ENCODE peak calls at places on chromosomes 6 and 20, in seven cellular contexts. One of them, this sample, is unnamed. For H3K4me1 and H3K27me3, the result is how much of the 10 kb centered on the place peaks cover.

GRCh38 chr6:1667805-1668175 is 58.1 kb downstream of the FOXC1 start:
- DNase-seq in neural progenitor cell: no peak
- DNase-seq in MM.1S: no peak
- DNase-seq in CD8-positive, alpha-beta T cell: no peak
- DNase-seq in suprapubic skin: no peak
- DNase-seq in sigmoid colon: no peak
- DNase-seq in ascending aorta: no peak
- DNase-seq in this sample: no peak

GRCh38 chr6:40958740-40959139 is 80.3 kb downstream of the UNC5CL start:
- DNase-seq in neural progenitor cell: no peak
- DNase-seq in MM.1S: no peak
- DNase-seq in CD8-positive, alpha-beta T cell: no peak
- DNase-seq in suprapubic skin: no peak
- DNase-seq in sigmoid colon: no peak
- DNase-seq in ascending aorta: no peak
- DNase-seq in this sample: no peak

GRCh38 chr6:33585403-33586107 is 5.5 kb upstream of the BAK1 start:
- DNase-seq in neural progenitor cell: peak
- DNase-seq in MM.1S: peak
- DNase-seq in CD8-positive, alpha-beta T cell: peak
- DNase-seq in suprapubic skin: peak
- DNase-seq in sigmoid colon: peak
- DNase-seq in ascending aorta: peak
- DNase-seq in this sample: peak

GRCh38 chr6:125826695-125827463 is 36.1 kb downstream of the NCOA7 start:
- DNase-seq in neural progenitor cell: no peak
- DNase-seq in MM.1S: no peak
- DNase-seq in CD8-positive, alpha-beta T cell: no peak
- DNase-seq in suprapubic skin: no peak
- DNase-seq in sigmoid colon: no peak
- DNase-seq in ascending aorta: no peak
- DNase-seq in this sample: no peak

GRCh38 chr20:35563834-35564233 is 22.0 kb downstream of the ERGIC3 start:
- DNase-seq in neural progenitor cell: no peak
- DNase-seq in MM.1S: no peak
- DNase-seq in CD8-positive, alpha-beta T cell: no peak
- DNase-seq in suprapubic skin: no peak
- DNase-seq in sigmoid colon: no peak
- DNase-seq in ascending aorta: no peak
- DNase-seq in this sample: no peak

GRCh38 chr6:117441824-117442264 is 16.1 kb upstream of the ROS1 start:
- DNase-seq in neural progenitor cell: no peak
- DNase-seq in MM.1S: no peak
- DNase-seq in CD8-positive, alpha-beta T cell: no peak
- DNase-seq in suprapubic skin: no peak
- DNase-seq in sigmoid colon: no peak
- DNase-seq in ascending aorta: no peak
- DNase-seq in this sample: no peak

GRCh38 chr6:119986934-119987549 is 637.5 kb upstream of the MAN1A1 start:
- DNase-seq in neural progenitor cell: peak
- DNase-seq in MM.1S: no peak
- DNase-seq in CD8-positive, alpha-beta T cell: no peak
- DNase-seq in suprapubic skin: no peak
- DNase-seq in sigmoid colon: no peak
- DNase-seq in ascending aorta: no peak
- DNase-seq in this sample: no peak

GRCh38 chr20:53598140-53599038 is 4.8 kb upstream of the ZNF217 start:
- DNase-seq in neural progenitor cell: no peak
- DNase-seq in MM.1S: peak
- DNase-seq in CD8-positive, alpha-beta T cell: no peak
- DNase-seq in suprapubic skin: peak
- DNase-seq in sigmoid colon: peak
- DNase-seq in ascending aorta: no peak
- DNase-seq in this sample: no peak

GRCh38 chr6:92716638-92717037 is 702.7 kb downstream of the EPHA7 start:
- DNase-seq in neural progenitor cell: no peak
- DNase-seq in MM.1S: no peak
- DNase-seq in CD8-positive, alpha-beta T cell: no peak
- DNase-seq in suprapubic skin: no peak
- DNase-seq in sigmoid colon: no peak
- DNase-seq in ascending aorta: no peak
- DNase-seq in this sample: peak

GRCh38 chr20:48350291-48350988 is 477.4 kb downstream of the PREX1 start:
- DNase-seq in neural progenitor cell: peak
- DNase-seq in MM.1S: no peak
- DNase-seq in CD8-positive, alpha-beta T cell: no peak
- DNase-seq in suprapubic skin: no peak
- DNase-seq in sigmoid colon: no peak
- DNase-seq in ascending aorta: peak
- DNase-seq in this sample: no peak

GRCh38 chr20:35144694-35145093 is 2.4 kb downstream of the EDEM2 start:
- DNase-seq in neural progenitor cell: no peak
- DNase-seq in MM.1S: no peak
- DNase-seq in CD8-positive, alpha-beta T cell: no peak
- DNase-seq in suprapubic skin: no peak
- DNase-seq in sigmoid colon: no peak
- DNase-seq in ascending aorta: no peak
- DNase-seq in this sample: no peak

GRCh38 chr6:134454794-134455193 is 136.9 kb upstream of the SGK1 start:
- DNase-seq in neural progenitor cell: no peak
- DNase-seq in MM.1S: no peak
- DNase-seq in CD8-positive, alpha-beta T cell: no peak
- DNase-seq in suprapubic skin: no peak
- DNase-seq in sigmoid colon: no peak
- DNase-seq in ascending aorta: no peak
- DNase-seq in this sample: no peak

GRCh38 chr20:34083137-34083536 is 28.9 kb downstream of the EIF2S2 start:
- DNase-seq in neural progenitor cell: no peak
- DNase-seq in MM.1S: no peak
- DNase-seq in CD8-positive, alpha-beta T cell: no peak
- DNase-seq in suprapubic skin: peak
- DNase-seq in sigmoid colon: peak
- DNase-seq in ascending aorta: peak
- DNase-seq in this sample: peak

GRCh38 chr20:62040933-62041332 is 24.7 kb downstream of the TAF4 start:
- DNase-seq in neural progenitor cell: no peak
- DNase-seq in MM.1S: no peak
- DNase-seq in CD8-positive, alpha-beta T cell: no peak
- DNase-seq in suprapubic skin: no peak
- DNase-seq in sigmoid colon: no peak
- DNase-seq in ascending aorta: no peak
- DNase-seq in this sample: no peak

GRCh38 chr20:62043131-62043914 is 22.4 kb downstream of the TAF4 start:
- DNase-seq in neural progenitor cell: no peak
- DNase-seq in MM.1S: no peak
- DNase-seq in CD8-positive, alpha-beta T cell: no peak
- DNase-seq in suprapubic skin: no peak
- DNase-seq in sigmoid colon: no peak
- DNase-seq in ascending aorta: no peak
- DNase-seq in this sample: no peak

GRCh38 chr20:62040381-62040922 is 25.2 kb downstream of the TAF4 start:
- DNase-seq in neural progenitor cell: no peak
- DNase-seq in MM.1S: no peak
- DNase-seq in CD8-positive, alpha-beta T cell: no peak
- DNase-seq in suprapubic skin: no peak
- DNase-seq in sigmoid colon: no peak
- DNase-seq in ascending aorta: no peak
- DNase-seq in this sample: no peak

GRCh38 chr20:62042025-62042820 is 23.5 kb downstream of the TAF4 start:
- DNase-seq in neural progenitor cell: no peak
- DNase-seq in MM.1S: no peak
- DNase-seq in CD8-positive, alpha-beta T cell: no peak
- DNase-seq in suprapubic skin: no peak
- DNase-seq in sigmoid colon: no peak
- DNase-seq in ascending aorta: no peak
- DNase-seq in this sample: peak

DNA sequence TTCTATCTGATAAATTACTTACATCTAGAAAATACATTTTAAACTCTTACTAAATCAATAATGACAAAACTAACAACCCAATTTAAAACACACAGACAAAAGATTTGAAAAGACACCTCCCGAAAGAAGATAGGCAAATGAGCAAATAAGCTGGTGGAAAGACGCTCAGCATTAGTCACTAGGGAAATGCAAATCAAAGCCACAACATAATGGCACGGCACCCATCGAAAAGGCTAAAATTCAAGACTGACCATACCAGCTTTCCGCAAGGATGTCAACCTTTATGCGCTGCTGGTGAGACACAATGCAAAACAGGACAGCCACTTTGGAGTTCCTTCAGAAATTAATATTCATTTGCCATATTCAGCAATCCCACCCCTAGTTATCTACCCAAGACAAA is 25.9 kb downstream of the TAF4 start:
- DNase-seq in neural progenitor cell: no peak
- DNase-seq in MM.1S: no peak
- DNase-seq in CD8-positive, alpha-beta T cell: no peak
- DNase-seq in suprapubic skin: no peak
- DNase-seq in sigmoid colon: no peak
- DNase-seq in ascending aorta: no peak
- DNase-seq in this sample: no peak
- H3K4me1 ChIP-seq in neural progenitor cell: under half
- H3K4me1 ChIP-seq in MM.1S: under half
- H3K4me1 ChIP-seq in CD8-positive, alpha-beta T cell: under half
- H3K4me1 ChIP-seq in suprapubic skin: under half
- H3K4me1 ChIP-seq in sigmoid colon: under half
- H3K4me1 ChIP-seq in ascending aorta: under half
- H3K4me1 ChIP-seq in this sample: under half

DNA sequence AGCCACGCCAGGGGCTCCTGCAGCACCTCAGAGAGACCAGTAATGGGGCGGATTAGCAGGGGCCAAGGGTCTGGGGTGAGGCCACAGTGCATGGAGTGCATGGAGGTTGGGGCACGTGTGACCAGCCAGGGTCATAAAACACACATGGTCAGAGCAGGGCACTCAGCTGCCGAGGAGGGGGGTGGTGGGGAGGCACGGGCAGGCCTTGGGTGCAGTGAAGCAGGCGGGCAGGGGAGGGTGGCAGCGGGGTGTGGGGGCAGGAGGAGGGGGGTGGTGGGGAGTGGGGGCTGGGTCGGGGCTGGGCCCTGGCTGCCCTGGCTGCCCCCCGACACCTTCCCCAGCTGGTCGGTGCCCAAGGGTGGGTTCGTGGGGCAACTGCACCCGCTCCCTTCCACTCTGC is 23.6 kb upstream of the NTSR1 start:
- DNase-seq in neural progenitor cell: no peak
- DNase-seq in MM.1S: no peak
- DNase-seq in CD8-positive, alpha-beta T cell: no peak
- DNase-seq in suprapubic skin: no peak
- DNase-seq in sigmoid colon: no peak
- DNase-seq in ascending aorta: no peak
- DNase-seq in this sample: no peak
- H3K27me3 ChIP-seq in neural progenitor cell: under half
- H3K27me3 ChIP-seq in MM.1S: half or more
- H3K27me3 ChIP-seq in CD8-positive, alpha-beta T cell: under half
- H3K27me3 ChIP-seq in suprapubic skin: half or more
- H3K27me3 ChIP-seq in sigmoid colon: under half
- H3K27me3 ChIP-seq in ascending aorta: under half
- H3K27me3 ChIP-seq in this sample: under half

GRCh38 chr20:50913976-50914375 is 17.3 kb downstream of the ADNP start:
- DNase-seq in neural progenitor cell: no peak
- DNase-seq in MM.1S: no peak
- DNase-seq in CD8-positive, alpha-beta T cell: no peak
- DNase-seq in suprapubic skin: no peak
- DNase-seq in sigmoid colon: no peak
- DNase-seq in ascending aorta: no peak
- DNase-seq in this sample: no peak
- H3K4me1 ChIP-seq in neural progenitor cell: under half
- H3K4me1 ChIP-seq in MM.1S: under half
- H3K4me1 ChIP-seq in CD8-positive, alpha-beta T cell: half or more
- H3K4me1 ChIP-seq in suprapubic skin: half or more
- H3K4me1 ChIP-seq in sigmoid colon: half or more
- H3K4me1 ChIP-seq in ascending aorta: under half
- H3K4me1 ChIP-seq in this sample: under half

GRCh38 chr20:2753456-2754040 is 46.9 kb downstream of the CPXM1 start:
- DNase-seq in neural progenitor cell: no peak
- DNase-seq in MM.1S: no peak
- DNase-seq in CD8-positive, alpha-beta T cell: no peak
- DNase-seq in suprapubic skin: no peak
- DNase-seq in sigmoid colon: peak
- DNase-seq in ascending aorta: peak
- DNase-seq in this sample: no peak
- H3K27me3 ChIP-seq in neural progenitor cell: half or more
- H3K27me3 ChIP-seq in MM.1S: under half
- H3K27me3 ChIP-seq in CD8-positive, alpha-beta T cell: under half
- H3K27me3 ChIP-seq in suprapubic skin: half or more
- H3K27me3 ChIP-seq in sigmoid colon: under half
- H3K27me3 ChIP-seq in ascending aorta: under half
- H3K27me3 ChIP-seq in this sample: under half

GRCh38 chr6:30743099-30744053 is 889 bp upstream of the FLOT1 start:
- DNase-seq in neural progenitor cell: no peak
- DNase-seq in MM.1S: peak
- DNase-seq in CD8-positive, alpha-beta T cell: peak
- DNase-seq in suprapubic skin: no peak
- DNase-seq in sigmoid colon: peak
- DNase-seq in ascending aorta: peak
- DNase-seq in this sample: peak

GRCh38 chr6:30741789-30742315 is 635 bp downstream of the FLOT1 start:
- DNase-seq in neural progenitor cell: no peak
- DNase-seq in MM.1S: no peak
- DNase-seq in CD8-positive, alpha-beta T cell: no peak
- DNase-seq in suprapubic skin: no peak
- DNase-seq in sigmoid colon: no peak
- DNase-seq in ascending aorta: no peak
- DNase-seq in this sample: peak

GRCh38 chr6:30740993-30741784 is 1.3 kb downstream of the FLOT1 start:
- DNase-seq in neural progenitor cell: no peak
- DNase-seq in MM.1S: no peak
- DNase-seq in CD8-positive, alpha-beta T cell: no peak
- DNase-seq in suprapubic skin: no peak
- DNase-seq in sigmoid colon: no peak
- DNase-seq in ascending aorta: no peak
- DNase-seq in this sample: peak

GRCh38 chr6:30742316-30743098 is at the start of gene FLOT1:
- DNase-seq in neural progenitor cell: peak
- DNase-seq in MM.1S: peak
- DNase-seq in CD8-positive, alpha-beta T cell: peak
- DNase-seq in suprapubic skin: peak
- DNase-seq in sigmoid colon: peak
- DNase-seq in ascending aorta: peak
- DNase-seq in this sample: peak

DNA sequence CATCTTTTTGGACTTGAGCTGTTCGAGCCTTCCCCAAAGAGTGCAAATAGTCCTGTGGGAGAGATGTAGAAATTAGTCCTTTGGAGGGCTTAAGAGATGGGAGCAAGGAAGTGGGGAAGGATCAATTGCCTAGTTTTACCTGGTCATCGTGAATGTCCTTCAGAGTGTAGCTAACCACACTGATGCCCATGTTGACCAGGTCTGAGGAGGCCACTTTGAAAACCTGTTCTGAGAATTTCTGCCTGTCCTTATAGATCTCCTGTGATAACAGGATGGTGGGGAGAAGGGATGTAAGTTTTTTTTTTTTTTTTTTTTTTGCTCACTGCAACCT is 2.0 kb downstream of the FLOT1 start:
- DNase-seq in neural progenitor cell: no peak
- DNase-seq in MM.1S: no peak
- DNase-seq in CD8-positive, alpha-beta T cell: no peak
- DNase-seq in suprapubic skin: no peak
- DNase-seq in sigmoid colon: no peak
- DNase-seq in ascending aorta: no peak
- DNase-seq in this sample: no peak
- H3K4me1 ChIP-seq in neural progenitor cell: under half
- H3K4me1 ChIP-seq in MM.1S: under half
- H3K4me1 ChIP-seq in CD8-positive, alpha-beta T cell: half or more
- H3K4me1 ChIP-seq in suprapubic skin: half or more
- H3K4me1 ChIP-seq in sigmoid colon: half or more
- H3K4me1 ChIP-seq in ascending aorta: under half
- H3K4me1 ChIP-seq in this sample: under half